ENCODE peak calls at places on chromosomes 11 and 22, in four cellular contexts. I, G, E and P are unnamed samples.

GRCh38 chr22:21585389-21585788 is 17.9 kb downstream of the UBE2L3 start:
- DNase-seq in E (no peak), G (no peak), I (no peak), P (no peak)

GRCh38 chr11:7651140-7651551 is 22.2 kb downstream of the CYB5R2 start:
- DNase-seq in G (no peak), E (no peak), I (peak), P (no peak)

GRCh38 chr22:34781676-34782075 is 284.3 kb upstream of the ISX start:
- DNase-seq in E (no peak), I (no peak), G (no peak), P (no peak)

GRCh38 chr11:34816698-34817213 is 99.4 kb downstream of the APIP start:
- DNase-seq in E (no peak), G (no peak), I (no peak), P (no peak)

GRCh38 chr22:22974156-22974555 is 86.5 kb downstream of the IGLL5 start:
- DNase-seq in I (no peak), G (no peak), E (no peak), P (no peak)

GRCh38 chr22:17973217-17973616 is 51.1 kb downstream of the MICAL3 start:
- DNase-seq in I (no peak), E (no peak), G (no peak), P (no peak)

GRCh38 chr22:29329581-29329980 is 14.1 kb upstream of the RASL10A start:
- DNase-seq in I (no peak), G (no peak), E (no peak), P (no peak)

GRCh38 chr22:17922925-17923898 is 101.1 kb downstream of the MICAL3 start:
- DNase-seq in G (no peak), E (no peak), I (no peak), P (no peak)

GRCh38 chr22:43060213-43060612 is 29.0 kb downstream of the TTLL1 start:
- DNase-seq in G (peak), E (no peak), I (peak), P (peak)

GRCh38 chr11:9385288-9385902 is 943 bp downstream of the IPO7 start:
- DNase-seq in E (no peak), G (no peak), I (peak), P (peak)

GRCh38 chr22:36340621-36341020 is 47.1 kb downstream of the MYH9 start:
- DNase-seq in E (no peak), G (no peak), I (no peak), P (peak)

GRCh38 chr11:115606223-115607220 is 102.3 kb upstream of the CADM1 start:
- DNase-seq in E (no peak), G (no peak), I (no peak), P (no peak)

GRCh38 chr11:119689318-119689717 is 39.7 kb downstream of the NECTIN1 start:
- DNase-seq in G (no peak), I (no peak), E (no peak), P (no peak)

GRCh38 chr11:108871152-108871551 is 206.3 kb downstream of the DDX10 start:
- DNase-seq in I (peak), E (no peak), G (peak), P (peak)

GRCh38 chr11:114811971-114812370 is 133.6 kb downstream of the NXPE2 start:
- DNase-seq in G (no peak), I (no peak), E (no peak), P (no peak)

GRCh38 chr11:27571151-27571840 is 64.7 kb upstream of the LIN7C start:
- DNase-seq in E (no peak), I (no peak), G (no peak), P (no peak)

GRCh38 chr11:75706260-75706729 is 11.3 kb upstream of the MOGAT2 start:
- DNase-seq in I (peak), G (peak), E (no peak), P (peak)

GRCh38 chr11:80146231-80146630 is 705.4 kb upstream of the TENM4 start:
- DNase-seq in I (no peak), G (no peak), E (no peak), P (no peak)
- TF ChIP-seq CHD2 in I (no peak), G (no peak), E (no peak), P (no peak)

DNA sequence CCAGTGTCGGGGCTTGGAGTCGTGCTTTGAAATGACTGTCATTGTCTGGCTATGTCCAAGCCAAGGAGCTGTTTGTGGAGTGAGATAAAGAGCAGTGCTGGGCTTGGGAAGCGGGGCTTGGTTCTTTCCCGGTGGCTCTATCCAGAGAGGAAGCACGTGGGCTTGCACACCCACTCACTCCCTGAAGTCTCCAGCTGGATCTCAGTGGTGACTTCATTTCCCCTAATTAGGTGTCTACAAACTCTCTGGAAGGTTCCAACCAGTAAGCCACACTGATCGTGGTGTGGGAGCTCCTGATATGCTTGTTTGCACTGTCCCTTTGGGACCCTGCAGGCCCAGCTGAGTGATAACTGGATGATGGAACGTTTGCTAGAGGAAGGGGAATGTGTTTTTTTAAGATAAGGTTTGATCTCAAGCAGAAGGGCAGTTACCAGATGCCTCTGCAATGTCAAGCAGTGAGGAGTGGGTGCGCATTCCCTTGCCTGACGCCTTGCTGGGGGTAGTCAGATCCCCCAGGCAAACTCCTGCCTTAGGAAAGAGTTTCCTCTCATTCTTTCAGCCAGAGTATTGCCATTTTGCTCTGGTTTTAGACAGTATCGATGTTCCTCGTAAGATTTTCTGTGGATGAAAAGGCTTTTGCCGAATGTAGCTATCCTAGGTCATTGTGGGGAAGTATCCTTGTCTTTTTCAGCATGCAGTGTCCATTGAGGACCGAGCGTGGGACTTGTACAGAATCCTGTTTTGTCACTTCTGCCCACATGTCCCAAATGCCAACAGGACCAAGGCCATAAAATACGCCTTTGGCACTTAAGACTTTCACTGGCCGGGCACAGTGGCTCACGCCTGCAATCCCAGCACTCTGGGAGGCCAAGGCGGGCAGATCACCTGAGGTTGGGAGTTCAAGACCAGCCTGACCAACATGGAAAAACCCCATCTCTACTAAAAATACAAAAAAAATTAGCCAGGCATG is 90.9 kb downstream of the MICAL2 start:
- DNase-seq in E (no peak), I (peak), G (no peak), P (peak)
- TF ChIP-seq SP1 in E (no peak), I (peak), G (no peak), P (no peak)

GRCh38 chr11:613369-613968 is 2.3 kb downstream of the IRF7 start:
- DNase-seq in I (peak), E (no peak), G (peak), P (no peak)
- TF ChIP-seq CHD2 in I (no peak), E (no peak), G (no peak), P (no peak)

GRCh38 chr11:130145975-130146776 is 13.4 kb upstream of the ST14 start:
- DNase-seq in E (no peak), G (peak), I (no peak), P (peak)
- TF ChIP-seq SP1 in E (no peak), G (peak), I (no peak), P (no peak)